ENCODE peak calls at places on chromosomes 3 and 15, in five cellular contexts. One of them, this sample, is unnamed.
A peak's percentile ranks its signal among the peaks of the same experiment; 100 is the strongest.

GRCh38 chr3:118501152-118501551 is 533.5 kb downstream of the IGSF11 start:
- DNase-seq in RWPE1: peak; percentile 22
- DNase-seq in A549: peak; percentile 27
- DNase-seq in epithelial cell of esophagus: peak; percentile 22
- DNase-seq in HCT116: peak; percentile 21
- DNase-seq in this sample: peak; percentile 39

GRCh38 chr3:125684199-125684598 is 88.9 kb upstream of the OSBPL11 start:
- DNase-seq in epithelial cell of esophagus: no peak
- DNase-seq in RWPE1: no peak
- DNase-seq in A549: peak; percentile 3
- DNase-seq in HCT116: peak; percentile 18
- DNase-seq in this sample: no peak

GRCh38 chr3:108755686-108756085 is 1.5 kb downstream of the RETNLB start:
- DNase-seq in A549: no peak
- DNase-seq in epithelial cell of esophagus: no peak
- DNase-seq in RWPE1: no peak
- DNase-seq in HCT116: no peak
- DNase-seq in this sample: no peak

GRCh38 chr3:114274929-114275328 is 18.9 kb upstream of the TIGIT start:
- DNase-seq in RWPE1: no peak
- DNase-seq in epithelial cell of esophagus: peak; percentile 55
- DNase-seq in HCT116: no peak
- DNase-seq in A549: peak; percentile 33
- DNase-seq in this sample: no peak

GRCh38 chr3:42790714-42791229 is 13.5 kb downstream of the HIGD1A start:
- DNase-seq in A549: no peak
- DNase-seq in HCT116: no peak
- DNase-seq in RWPE1: no peak
- DNase-seq in epithelial cell of esophagus: no peak
- DNase-seq in this sample: no peak

GRCh38 chr3:154779571-154779970 is 300.5 kb upstream of the MME start:
- DNase-seq in A549: no peak
- DNase-seq in epithelial cell of esophagus: peak; percentile 59
- DNase-seq in RWPE1: peak; percentile 29
- DNase-seq in HCT116: no peak
- DNase-seq in this sample: no peak

GRCh38 chr3:27642796-27643195 is 79.3 kb downstream of the EOMES start:
- DNase-seq in A549: no peak
- DNase-seq in RWPE1: no peak
- DNase-seq in HCT116: no peak
- DNase-seq in epithelial cell of esophagus: no peak
- DNase-seq in this sample: no peak

GRCh38 chr3:112466041-112466440 is 33.2 kb downstream of the BTLA start:
- DNase-seq in HCT116: no peak
- DNase-seq in epithelial cell of esophagus: no peak
- DNase-seq in RWPE1: no peak
- DNase-seq in A549: no peak
- DNase-seq in this sample: no peak

GRCh38 chr3:51692980-51693395 is 13.9 kb upstream of the GRM2 start:
- DNase-seq in epithelial cell of esophagus: no peak
- DNase-seq in HCT116: no peak
- DNase-seq in A549: no peak
- DNase-seq in RWPE1: no peak
- DNase-seq in this sample: no peak

GRCh38 chr3:64031540-64032533 is 8.5 kb upstream of the PSMD6 start:
- DNase-seq in epithelial cell of esophagus: peak; percentile 37
- DNase-seq in HCT116: no peak
- DNase-seq in RWPE1: no peak
- DNase-seq in A549: no peak
- DNase-seq in this sample: no peak

GRCh38 chr3:156643729-156644389 is 30.5 kb upstream of the TIPARP start:
- DNase-seq in A549: no peak
- DNase-seq in RWPE1: no peak
- DNase-seq in HCT116: no peak
- DNase-seq in epithelial cell of esophagus: no peak
- DNase-seq in this sample: no peak

GRCh38 chr3:111733856-111734255 is 125.2 kb upstream of the PHLDB2 start:
- DNase-seq in RWPE1: no peak
- DNase-seq in HCT116: no peak
- DNase-seq in A549: no peak
- DNase-seq in epithelial cell of esophagus: no peak
- DNase-seq in this sample: no peak

GRCh38 chr3:57918123-57918837 is 89.9 kb upstream of the FLNB start:
- DNase-seq in epithelial cell of esophagus: peak; percentile 87
- DNase-seq in RWPE1: no peak
- DNase-seq in HCT116: no peak
- DNase-seq in A549: no peak
- DNase-seq in this sample: no peak

GRCh38 chr3:42908675-42909074 is 2.7 kb downstream of the ZNF662 start:
- DNase-seq in epithelial cell of esophagus: no peak
- DNase-seq in RWPE1: no peak
- DNase-seq in HCT116: no peak
- DNase-seq in A549: no peak
- DNase-seq in this sample: no peak

GRCh38 chr3:143249014-143249413 is 129.4 kb downstream of the CHST2 start:
- DNase-seq in A549: no peak
- DNase-seq in RWPE1: no peak
- DNase-seq in epithelial cell of esophagus: peak; percentile 78
- DNase-seq in HCT116: no peak
- DNase-seq in this sample: no peak

GRCh38 chr3:126487151-126487771 is 11.6 kb upstream of the ZXDC start:
- DNase-seq in A549: no peak
- DNase-seq in epithelial cell of esophagus: peak; percentile 72
- DNase-seq in HCT116: no peak
- DNase-seq in RWPE1: peak; percentile 73
- DNase-seq in this sample: no peak

GRCh38 chr3:29384640-29385039 is 103.8 kb downstream of the RBMS3 start:
- DNase-seq in A549: no peak
- DNase-seq in RWPE1: no peak
- DNase-seq in HCT116: no peak
- DNase-seq in epithelial cell of esophagus: peak; percentile 40
- DNase-seq in this sample: no peak

GRCh38 chr3:95655363-95655986 is 1158.9 kb upstream of the EPHA6 start:
- DNase-seq in HCT116: no peak
- DNase-seq in epithelial cell of esophagus: no peak
- DNase-seq in A549: peak; percentile 68
- DNase-seq in RWPE1: no peak
- DNase-seq in this sample: no peak

GRCh38 chr15:69955240-69955894 is 142.3 kb downstream of the TLE3 start:
- DNase-seq in A549: no peak
- DNase-seq in epithelial cell of esophagus: no peak
- DNase-seq in HCT116: no peak
- DNase-seq in RWPE1: no peak
- DNase-seq in this sample: no peak

GRCh38 chr3:20185364-20185732 is 658 bp downstream of the SGO1 start:
- DNase-seq in epithelial cell of esophagus: peak; percentile 32
- DNase-seq in HCT116: no peak
- DNase-seq in RWPE1: no peak
- DNase-seq in A549: peak; percentile 21
- DNase-seq in this sample: peak; percentile 12

GRCh38 chr3:118793176-118793575 is 241.5 kb downstream of the IGSF11 start:
- DNase-seq in RWPE1: no peak
- DNase-seq in epithelial cell of esophagus: no peak
- DNase-seq in HCT116: no peak
- DNase-seq in A549: no peak
- DNase-seq in this sample: no peak

GRCh38 chr15:53580371-53580770 is 179.1 kb downstream of the WDR72 start:
- DNase-seq in HCT116: no peak
- DNase-seq in epithelial cell of esophagus: no peak
- DNase-seq in A549: peak; percentile 9
- DNase-seq in RWPE1: no peak
- DNase-seq in this sample: no peak

GRCh38 chr3:38110314-38111050 is 26.4 kb downstream of the ACAA1 start:
- DNase-seq in epithelial cell of esophagus: no peak
- DNase-seq in RWPE1: no peak
- DNase-seq in A549: no peak
- DNase-seq in HCT116: no peak
- DNase-seq in this sample: no peak

GRCh38 chr3:51389423-51390183 is 1.5 kb upstream of the RBM15B start:
- DNase-seq in epithelial cell of esophagus: peak; percentile 61
- DNase-seq in A549: peak; percentile 54
- DNase-seq in RWPE1: no peak
- DNase-seq in HCT116: no peak
- DNase-seq in this sample: peak; percentile 59

GRCh38 chr3:139937674-139938279 is 2.8 kb downstream of the CLSTN2 start:
- DNase-seq in epithelial cell of esophagus: peak; percentile 51
- DNase-seq in RWPE1: peak; percentile 59
- DNase-seq in HCT116: peak; percentile 19
- DNase-seq in A549: peak; percentile 15
- DNase-seq in this sample: peak; percentile 76

GRCh38 chr15:20645956-20646355 is 104.4 kb upstream of the GOLGA6L6 start:
- DNase-seq in RWPE1: no peak
- DNase-seq in epithelial cell of esophagus: no peak
- DNase-seq in HCT116: no peak
- DNase-seq in A549: peak; percentile 21
- DNase-seq in this sample: no peak

GRCh38 chr3:177817746-177818145 is 620.5 kb upstream of the TBL1XR1 start:
- DNase-seq in HCT116: no peak
- DNase-seq in epithelial cell of esophagus: peak; percentile 30
- DNase-seq in A549: no peak
- DNase-seq in RWPE1: no peak
- DNase-seq in this sample: no peak

GRCh38 chr3:138331143-138331894 is 1.7 kb upstream of the NME9 start:
- DNase-seq in RWPE1: no peak
- DNase-seq in A549: peak; percentile 28
- DNase-seq in epithelial cell of esophagus: no peak
- DNase-seq in HCT116: no peak
- DNase-seq in this sample: no peak

GRCh38 chr15:80969316-80969715 is 20.3 kb downstream of the MESD start:
- DNase-seq in RWPE1: no peak
- DNase-seq in HCT116: no peak
- DNase-seq in epithelial cell of esophagus: no peak
- DNase-seq in A549: no peak
- DNase-seq in this sample: no peak

GRCh38 chr15:48592221-48592731 is 53.2 kb downstream of the FBN1 start:
- DNase-seq in HCT116: no peak
- DNase-seq in A549: peak; percentile 9
- DNase-seq in epithelial cell of esophagus: no peak
- DNase-seq in RWPE1: no peak
- DNase-seq in this sample: no peak

GRCh38 chr15:66673410-66674322 is 28.4 kb upstream of the SMAD6 start:
- DNase-seq in HCT116: peak; percentile 60
- DNase-seq in A549: peak; percentile 58
- DNase-seq in RWPE1: peak; percentile 73
- DNase-seq in epithelial cell of esophagus: peak; percentile 41
- DNase-seq in this sample: peak; percentile 19

DNA sequence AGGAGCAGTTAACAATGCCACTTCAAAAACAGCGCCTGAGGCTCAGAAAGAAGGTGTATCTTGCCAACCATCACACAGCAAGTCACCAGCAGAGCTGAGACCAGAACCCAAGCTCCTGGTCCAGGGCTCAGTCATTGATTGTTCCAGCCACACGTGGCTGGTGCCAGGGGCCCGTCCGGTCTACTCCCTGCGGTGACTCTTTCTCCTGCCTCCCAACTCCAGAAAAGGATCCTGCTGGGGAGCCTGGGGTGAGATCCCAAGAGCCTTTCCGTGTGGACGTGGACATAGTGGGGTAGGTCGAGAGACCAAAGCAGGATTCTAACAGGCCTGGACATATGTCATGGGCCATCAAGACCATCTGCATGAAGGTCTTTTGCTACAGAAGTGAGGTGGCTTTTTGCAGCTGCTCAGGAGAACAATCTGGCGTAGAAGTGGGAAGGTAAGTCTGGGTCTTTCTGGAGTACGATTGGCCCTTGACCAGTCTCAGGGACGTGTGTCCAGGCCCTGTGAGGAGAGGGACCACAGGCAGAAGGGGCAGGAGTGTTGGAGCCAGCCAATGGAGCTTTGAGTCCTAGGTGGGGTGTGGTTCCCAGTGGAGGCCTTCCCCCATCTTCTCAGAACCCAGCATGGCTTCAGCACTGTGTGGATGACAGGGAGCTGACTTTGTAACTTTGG is 105.4 kb downstream of the HMG20A start:
- DNase-seq in A549: no peak
- DNase-seq in epithelial cell of esophagus: no peak
- DNase-seq in RWPE1: no peak
- DNase-seq in HCT116: no peak
- DNase-seq in this sample: no peak
- TF ChIP-seq CTCF in A549: no peak
- TF ChIP-seq CTCF in epithelial cell of esophagus: no peak
- TF ChIP-seq CTCF in RWPE1: no peak
- TF ChIP-seq CTCF in HCT116: no peak
- TF ChIP-seq CTCF in this sample: no peak

GRCh38 chr3:76646921-76647562 is 392.9 kb upstream of the ROBO2 start:
- DNase-seq in RWPE1: no peak
- DNase-seq in A549: peak; percentile 3
- DNase-seq in epithelial cell of esophagus: no peak
- DNase-seq in HCT116: no peak
- DNase-seq in this sample: no peak
- TF ChIP-seq CTCF in RWPE1: no peak
- TF ChIP-seq CTCF in A549: no peak
- TF ChIP-seq CTCF in epithelial cell of esophagus: no peak
- TF ChIP-seq CTCF in HCT116: no peak
- TF ChIP-seq CTCF in this sample: no peak

GRCh38 chr3:158918451-158918850 is 116.6 kb downstream of the MFSD1 start:
- DNase-seq in A549: no peak
- DNase-seq in HCT116: no peak
- DNase-seq in RWPE1: no peak
- DNase-seq in epithelial cell of esophagus: no peak
- DNase-seq in this sample: no peak

GRCh38 chr3:158920375-158920774 is 118.5 kb downstream of the MFSD1 start:
- DNase-seq in RWPE1: no peak
- DNase-seq in A549: no peak
- DNase-seq in epithelial cell of esophagus: peak; percentile 62
- DNase-seq in HCT116: no peak
- DNase-seq in this sample: no peak

GRCh38 chr3:158916111-158916510 is 114.3 kb downstream of the MFSD1 start:
- DNase-seq in RWPE1: no peak
- DNase-seq in epithelial cell of esophagus: no peak
- DNase-seq in HCT116: no peak
- DNase-seq in A549: no peak
- DNase-seq in this sample: no peak

GRCh38 chr3:158912621-158913020 is 110.8 kb downstream of the MFSD1 start:
- DNase-seq in RWPE1: no peak
- DNase-seq in A549: no peak
- DNase-seq in HCT116: no peak
- DNase-seq in epithelial cell of esophagus: no peak
- DNase-seq in this sample: no peak

GRCh38 chr3:158918008-158918407 is 116.2 kb downstream of the MFSD1 start:
- DNase-seq in RWPE1: peak; percentile 57
- DNase-seq in HCT116: peak; percentile 52
- DNase-seq in epithelial cell of esophagus: peak; percentile 72
- DNase-seq in A549: peak; percentile 53
- DNase-seq in this sample: peak; percentile 89
- TF ChIP-seq CTCF in RWPE1: peak; percentile 56
- TF ChIP-seq CTCF in HCT116: peak; percentile 84
- TF ChIP-seq CTCF in epithelial cell of esophagus: peak; percentile 90
- TF ChIP-seq CTCF in A549: peak; percentile 53
- TF ChIP-seq CTCF in this sample: peak; percentile 94

GRCh38 chr3:120182613-120183524 is 88.6 kb upstream of the GSK3B start:
- DNase-seq in A549: peak; percentile 34
- DNase-seq in HCT116: peak; percentile 26
- DNase-seq in RWPE1: peak; percentile 59
- DNase-seq in epithelial cell of esophagus: peak; percentile 66
- DNase-seq in this sample: peak; percentile 40
- TF ChIP-seq CTCF in A549: peak; percentile 64
- TF ChIP-seq CTCF in HCT116: peak; percentile 64
- TF ChIP-seq CTCF in RWPE1: no peak
- TF ChIP-seq CTCF in epithelial cell of esophagus: peak; percentile 51
- TF ChIP-seq CTCF in this sample: no peak